ENCODE peak calls at places on chromosomes 6 and 20, in four cellular contexts. J is IMR-90, T is HCT116, Q is GM12878. M is an unnamed sample.

GRCh38 chr6:347951-348859 is 43.3 kb upstream of the IRF4 start:
- ATAC-seq in T (no peak), Q (no peak), J (no peak), M (no peak)

GRCh38 chr6:111173946-111174345 is 86.6 kb downstream of the SLC16A10 start:
- ATAC-seq in T (no peak), J (no peak), Q (no peak), M (no peak)

GRCh38 chr20:53866787-53867740 is 203.3 kb downstream of the BCAS1 start:
- ATAC-seq in T (no peak), Q (peak), J (peak), M (peak)

GRCh38 chr20:31560900-31561598 is 44.0 kb upstream of the ID1 start:
- ATAC-seq in T (peak), J (peak), Q (no peak), M (peak)

GRCh38 chr6:47479874-47480273 is 2.3 kb downstream of the CD2AP start:
- ATAC-seq in Q (no peak), J (no peak), T (no peak), M (no peak)

GRCh38 chr6:151029976-151030375 is 164.5 kb downstream of the MTHFD1L start:
- ATAC-seq in T (peak), Q (no peak), J (no peak), M (no peak)

GRCh38 chr20:33541797-33542196 is 51.9 kb downstream of the CBFA2T2 start:
- ATAC-seq in J (no peak), Q (no peak), T (no peak), M (no peak)

GRCh38 chr6:131937219-131937618 is 14.0 kb downstream of the CCN2 start:
- ATAC-seq in Q (no peak), T (no peak), J (no peak), M (peak)

GRCh38 chr6:106253731-106254130 is 71.8 kb downstream of the ATG5 start:
- ATAC-seq in Q (no peak), T (no peak), J (peak), M (no peak)

GRCh38 chr20:22492497-22492896 is 91.9 kb downstream of the FOXA2 start:
- ATAC-seq in J (no peak), T (peak), Q (no peak), M (no peak)

GRCh38 chr6:43495409-43495941 is 14.7 kb downstream of the LRRC73 start:
- ATAC-seq in J (no peak), T (peak), Q (no peak), M (no peak)

GRCh38 chr6:168355716-168356522 is 36.3 kb upstream of the DACT2 start:
- ATAC-seq in J (no peak), T (peak), Q (no peak), M (peak)

GRCh38 chr6:4059115-4059777 is 19.7 kb downstream of the FAM217A start:
- ATAC-seq in J (peak), Q (no peak), T (peak), M (no peak)

GRCh38 chr6:53691667-53692133 is 26.1 kb upstream of the KLHL31 start:
- ATAC-seq in T (no peak), Q (peak), J (peak), M (no peak)

GRCh38 chr6:48069280-48069679 is 41.7 kb downstream of the PTCHD4 start:
- ATAC-seq in J (no peak), Q (no peak), T (no peak), M (no peak)

GRCh38 chr6:44176935-44177509 is 18.4 kb downstream of the CAPN11 start:
- ATAC-seq in J (no peak), T (no peak), Q (peak), M (no peak)

GRCh38 chr20:59005523-59006166 is 1.4 kb downstream of the CTSZ start:
- ATAC-seq in J (no peak), T (no peak), Q (no peak), M (no peak)
- H3K27ac ChIP-seq in J (no peak), T (peak), Q (peak), M (peak)

GRCh38 chr6:157823523-157824370 is 701 bp downstream of the SNX9 start:
- ATAC-seq in Q (peak), J (peak), T (peak), M (peak)
- TF ChIP-seq POLR2A in Q (no peak), J (peak), T (no peak), M (no peak)

DNA sequence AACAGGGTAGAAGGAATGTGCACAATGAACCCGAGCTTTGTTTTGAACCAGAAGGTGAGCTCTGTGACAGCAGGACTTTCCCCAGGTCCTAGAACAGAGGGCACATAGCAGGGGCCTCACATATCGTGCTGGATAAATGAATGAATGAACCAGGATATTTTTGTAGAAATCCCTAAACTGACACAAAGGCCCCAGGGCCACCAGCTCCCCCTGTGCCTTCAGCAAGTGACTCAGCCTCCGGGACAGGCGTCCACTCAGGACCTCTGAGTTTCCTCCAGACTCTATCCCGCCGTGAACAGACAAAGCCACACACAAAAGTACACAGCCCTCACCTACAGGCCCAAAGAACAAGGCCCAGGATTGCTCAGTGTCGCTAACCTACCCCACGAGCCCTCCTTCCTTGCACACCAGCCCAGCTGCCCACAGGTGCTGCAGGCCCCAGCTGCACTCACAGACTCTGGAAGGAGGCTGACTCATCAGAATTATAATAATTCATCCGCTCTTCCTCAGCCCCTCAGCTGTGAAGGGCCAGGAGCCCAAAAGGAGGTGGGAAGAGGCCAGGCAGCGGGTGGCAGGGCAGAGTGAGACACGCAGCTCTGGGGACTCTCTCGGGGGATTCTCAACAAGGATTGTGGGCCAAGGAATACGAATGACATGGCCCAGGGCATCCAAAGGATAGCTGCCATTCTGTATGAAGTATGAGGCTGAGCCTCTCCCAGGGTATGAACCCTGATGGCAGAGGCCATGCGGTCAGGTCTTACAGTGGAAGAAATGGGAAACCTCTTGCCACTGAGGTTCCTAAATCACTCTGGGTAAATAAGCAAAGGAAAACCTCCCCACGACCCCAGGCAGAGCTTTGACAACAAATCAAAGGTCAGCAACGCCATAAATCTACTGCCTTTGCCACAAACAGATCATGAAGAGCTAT is 40.9 kb downstream of the SUMO4 start:
- ATAC-seq in J (peak), Q (no peak), T (no peak), M (no peak)
- H3K27ac ChIP-seq in J (no peak), Q (no peak), T (no peak), M (no peak)

GRCh38 chr20:64050261-64051032 is 1.0 kb upstream of the SOX18 start:
- ATAC-seq in T (no peak), J (no peak), Q (peak), M (no peak)

GRCh38 chr20:64049887-64050260 is 435 bp upstream of the SOX18 start:
- ATAC-seq in J (no peak), T (peak), Q (no peak), M (no peak)

GRCh38 chr20:64047968-64048401 is 1.5 kb downstream of the SOX18 start:
- ATAC-seq in T (no peak), Q (peak), J (no peak), M (no peak)

GRCh38 chr20:64048402-64049044 is 916 bp downstream of the SOX18 start:
- ATAC-seq in Q (peak), J (no peak), T (no peak), M (no peak)

DNA sequence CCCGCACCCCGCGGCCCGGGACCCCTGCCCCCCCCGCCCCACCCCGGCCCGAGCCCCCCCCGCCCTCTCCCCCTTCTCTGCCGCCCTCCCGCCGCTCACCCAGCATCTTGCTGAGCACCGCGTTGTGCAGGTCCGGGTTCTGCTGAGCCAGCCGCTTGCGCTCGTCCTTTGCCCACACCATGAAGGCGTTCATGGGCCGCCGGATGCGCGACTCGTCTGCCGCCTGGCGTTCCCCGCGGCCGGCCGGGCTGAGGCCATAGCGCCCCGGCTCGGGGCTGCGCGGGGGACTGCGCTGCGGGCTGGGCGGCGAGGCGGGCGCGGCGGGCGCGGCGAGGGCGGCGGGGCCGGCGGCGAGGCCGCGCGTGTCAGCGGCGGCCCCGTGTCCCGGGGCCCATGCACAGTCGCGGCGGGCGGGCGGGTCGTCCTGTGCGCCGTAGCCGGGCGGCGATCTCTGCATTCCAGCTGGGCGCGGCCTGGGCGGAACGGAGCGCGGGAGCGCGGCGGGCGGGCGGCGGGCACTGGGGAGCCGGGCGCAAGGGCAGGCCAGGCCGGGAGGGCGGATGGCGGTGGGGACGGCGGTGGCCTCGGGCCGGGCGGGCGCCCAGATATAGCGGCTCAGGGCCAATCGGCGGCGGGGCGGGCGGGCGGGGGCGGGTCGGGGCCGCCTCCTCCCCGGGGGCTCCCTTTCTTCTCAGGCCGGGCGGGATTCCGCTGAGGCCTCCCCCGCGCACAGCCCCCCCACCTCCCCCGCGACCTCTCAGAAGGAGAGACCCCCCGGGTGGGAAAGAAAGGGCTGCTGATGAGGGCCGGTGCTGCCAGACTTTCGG is at the start of gene SOX18:
- ATAC-seq in T (peak), J (peak), Q (peak), M (peak)
- TF ChIP-seq POLR2A in T (no peak), J (no peak), Q (peak), M (peak)

GRCh38 chr6:87407896-87408720 is at the start of gene CFAP206:
- ATAC-seq in J (peak), Q (peak), T (peak), M (peak)

GRCh38 chr6:87407531-87407895 is 259 bp upstream of the CFAP206 start:
- ATAC-seq in J (peak), T (peak), Q (peak), M (peak)

DNA sequence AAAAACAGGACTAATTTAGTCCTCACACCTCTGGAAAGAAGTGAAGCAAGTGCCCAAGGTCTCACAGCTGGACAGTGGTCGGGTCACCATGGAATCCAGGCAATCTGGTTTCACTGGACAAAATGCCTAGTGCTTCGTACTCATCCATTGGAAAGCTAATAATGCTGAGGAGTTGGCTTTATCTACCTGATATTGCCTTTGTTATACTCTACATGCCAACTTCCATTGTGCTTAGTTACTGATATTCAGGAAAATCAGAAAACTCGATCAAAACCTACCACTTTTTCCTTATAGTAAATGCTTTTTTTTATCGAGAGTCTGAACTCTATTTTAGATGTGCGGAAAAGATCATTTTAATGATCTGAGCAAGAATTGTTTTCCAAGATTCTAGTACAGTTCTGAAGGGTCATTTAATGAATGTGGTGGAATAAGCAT is 966 bp downstream of the CFAP206 start:
- ATAC-seq in Q (no peak), J (peak), T (peak), M (no peak)
- H3K27ac ChIP-seq in Q (no peak), J (peak), T (peak), M (peak)

M was measured in gastroesophageal sphincter.